ENCODE peak calls at places on chromosome 17, in seven cellular contexts. Z is SK-N-SH, W is T47D, G is HepG2, F is H1, X is HCT116, L is GM12878. M is an unnamed sample.

GRCh38 chr17:19538095-19539039 is 4.7 kb downstream of the SLC47A1 start:
- DNase-seq in Z (no peak), W (peak), X (no peak), L (no peak), G (peak), F (no peak), M (no peak)

GRCh38 chr17:43330876-43331639 is 67.7 kb upstream of the ARL4D start:
- DNase-seq in W (peak), G (no peak), X (no peak), L (no peak), F (no peak), Z (no peak), M (no peak)

GRCh38 chr17:39576187-39576586 is 31.5 kb downstream of the NEUROD2 start:
- DNase-seq in Z (peak), G (peak), W (peak), F (peak), L (no peak), X (peak), M (no peak)

GRCh38 chr17:17782425-17783120 is 54.2 kb downstream of the SREBF1 start:
- DNase-seq in L (no peak), Z (peak), X (no peak), F (peak), W (peak), G (no peak), M (peak)

GRCh38 chr17:60863892-60864673 is 186.4 kb downstream of the BCAS3 start:
- DNase-seq in Z (no peak), L (no peak), X (no peak), F (no peak), W (no peak), G (no peak), M (no peak)

GRCh38 chr17:18185832-18186231 is 2.2 kb downstream of the ALKBH5 start:
- DNase-seq in W (no peak), F (no peak), Z (no peak), X (no peak), L (no peak), G (no peak), M (peak)

GRCh38 chr17:44907696-44908470 is 7.4 kb downstream of the GFAP start:
- DNase-seq in L (no peak), Z (no peak), F (no peak), G (no peak), W (no peak), X (no peak), M (no peak)

GRCh38 chr17:35214631-35215273 is 20.6 kb upstream of the SLC35G3 start:
- DNase-seq in G (no peak), X (no peak), F (no peak), L (peak), Z (no peak), W (no peak), M (no peak)

GRCh38 chr17:73909156-73909555 is 264.9 kb upstream of the SDK2 start:
- DNase-seq in L (no peak), F (no peak), G (no peak), Z (no peak), W (no peak), X (no peak), M (no peak)

GRCh38 chr17:66955821-66956220 is 8.7 kb upstream of the CACNG4 start:
- DNase-seq in W (no peak), G (no peak), X (no peak), L (no peak), F (no peak), Z (no peak), M (no peak)

GRCh38 chr17:70857351-70857750 is 688.0 kb downstream of the KCNJ2 start:
- DNase-seq in G (no peak), F (no peak), L (no peak), W (no peak), X (no peak), Z (no peak), M (no peak)

GRCh38 chr17:67608691-67609090 is 109.0 kb upstream of the NOL11 start:
- DNase-seq in W (no peak), G (no peak), X (no peak), Z (no peak), L (no peak), F (no peak), M (no peak)

GRCh38 chr17:10875984-10876555 is 38.2 kb upstream of the PIRT start:
- DNase-seq in W (peak), G (peak), F (peak), X (peak), Z (peak), L (no peak), M (peak)

GRCh38 chr17:42459256-42459982 is 741 bp downstream of the ATP6V0A1 start:
- DNase-seq in F (no peak), X (no peak), G (peak), W (peak), Z (peak), L (no peak), M (peak)

GRCh38 chr17:47203984-47204721 is 5.0 kb upstream of the MYL4 start:
- DNase-seq in W (no peak), F (no peak), Z (no peak), L (no peak), X (no peak), G (no peak), M (no peak)

GRCh38 chr17:68458260-68459029 is 1.1 kb upstream of the WIPI1 start:
- DNase-seq in F (no peak), L (no peak), Z (no peak), X (no peak), G (no peak), W (no peak), M (no peak)

GRCh38 chr17:36608280-36608679 is 6.9 kb downstream of the MRM1 start:
- DNase-seq in Z (no peak), G (no peak), W (no peak), L (no peak), F (no peak), X (no peak), M (no peak)

GRCh38 chr17:3535253-3535995 is 22.2 kb downstream of the TRPV3 start:
- DNase-seq in G (no peak), X (peak), W (no peak), F (peak), Z (peak), L (no peak), M (peak)
- TF ChIP-seq JUND in G (no peak), X (no peak), W (no peak), F (peak), Z (no peak), L (no peak), M (no peak)

GRCh38 chr17:53924530-53925455 is 102.1 kb downstream of the KIF2B start:
- DNase-seq in X (no peak), W (peak), L (no peak), F (no peak), Z (no peak), G (peak), M (no peak)
- TF ChIP-seq JUND in X (no peak), W (no peak), L (no peak), F (no peak), Z (no peak), G (peak), M (no peak)

GRCh38 chr17:82029990-82030469 is 1.4 kb upstream of the RAC3 start:
- DNase-seq in L (no peak), X (no peak), W (no peak), F (no peak), G (no peak), Z (no peak), M (no peak)
- TF ChIP-seq JUND in L (no peak), X (no peak), W (no peak), F (no peak), G (no peak), Z (no peak), M (no peak)

DNA sequence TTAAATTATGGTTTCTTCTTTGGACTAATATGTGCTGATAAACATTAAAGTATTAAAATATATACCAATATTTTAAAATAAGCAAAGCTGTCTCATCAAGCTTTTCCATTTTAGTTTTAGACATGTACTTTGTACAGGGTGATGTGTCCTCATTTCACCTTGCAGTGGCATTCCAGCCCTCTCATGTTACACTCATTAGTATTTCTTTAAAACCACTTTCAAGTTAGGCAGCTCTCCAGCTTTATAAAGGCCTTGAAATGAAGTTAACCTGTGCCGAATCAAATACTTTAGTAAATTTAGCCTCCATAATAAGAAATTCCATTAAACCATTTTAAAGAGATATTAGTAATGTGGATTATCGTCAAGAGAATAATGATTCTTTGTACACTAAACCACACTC is 107.6 kb upstream of the HLF start:
- DNase-seq in W (peak), F (no peak), Z (no peak), G (peak), L (no peak), X (no peak), M (no peak)
- TF ChIP-seq JUND in W (no peak), F (no peak), Z (no peak), G (no peak), L (no peak), X (peak), M (no peak)

GRCh38 chr17:13410874-13411273 is 190.9 kb downstream of the HS3ST3A1 start:
- DNase-seq in X (no peak), G (peak), W (peak), F (no peak), Z (no peak), L (no peak), M (no peak)
- TF ChIP-seq JUND in X (no peak), G (no peak), W (no peak), F (no peak), Z (no peak), L (no peak), M (no peak)

GRCh38 chr17:81167194-81167524 is 1.1 kb upstream of the AATK start:
- DNase-seq in W (no peak), X (no peak), G (no peak), Z (no peak), F (no peak), L (no peak), M (no peak)
- TF ChIP-seq JUND in W (no peak), X (no peak), G (no peak), Z (no peak), F (no peak), L (no peak), M (no peak)

GRCh38 chr17:72590382-72590781 is 469.6 kb downstream of the SOX9 start:
- DNase-seq in Z (no peak), F (no peak), L (no peak), X (no peak), W (no peak), G (peak), M (no peak)
- TF ChIP-seq JUND in Z (no peak), F (no peak), L (no peak), X (no peak), W (no peak), G (no peak), M (no peak)

GRCh38 chr17:78360371-78361226 is 722 bp upstream of the SOCS3 start:
- DNase-seq in L (no peak), Z (peak), W (peak), F (peak), X (peak), G (peak), M (peak)

GRCh38 chr17:78357687-78358537 is 2.0 kb downstream of the SOCS3 start:
- DNase-seq in W (no peak), F (no peak), Z (no peak), L (no peak), X (no peak), G (no peak), M (no peak)

GRCh38 chr17:78358538-78359215 is 1.2 kb downstream of the SOCS3 start:
- DNase-seq in L (no peak), W (peak), G (no peak), X (no peak), Z (peak), F (no peak), M (no peak)

GRCh38 chr17:78359936-78360370 is at the start of gene SOCS3:
- DNase-seq in Z (peak), L (no peak), F (peak), X (peak), G (peak), W (peak), M (peak)

GRCh38 chr17:78359216-78359935 is 501 bp downstream of the SOCS3 start:
- DNase-seq in X (no peak), W (peak), L (no peak), F (peak), G (no peak), Z (peak), M (peak)
- TF ChIP-seq JUND in X (no peak), W (no peak), L (no peak), F (no peak), G (no peak), Z (no peak), M (no peak)